ENCODE peak calls at places on chromosomes 3 and 15, in six cellular contexts. H is stomach, Q is IMR-90, Y is lower lobe of right lung, U is Peyer's patch, S is H1. X is an unnamed sample.

GRCh38 chr15:66165856-66166255 is 87.7 kb downstream of the MEGF11 start:
- DNase-seq in S (no peak), H (no peak), Q (no peak), Y (no peak), U (no peak), X (no peak)

GRCh38 chr15:60568301-60568742 is 89.4 kb upstream of the ICE2 start:
- DNase-seq in Y (no peak), H (no peak), S (no peak), Q (no peak), U (no peak), X (no peak)

GRCh38 chr3:187878776-187879524 is 133.7 kb upstream of the BCL6 start:
- DNase-seq in U (no peak), Y (no peak), H (no peak), Q (peak), S (no peak), X (no peak)

GRCh38 chr3:123094492-123094891 is 27.7 kb downstream of the PDIA5 start:
- DNase-seq in H (no peak), S (no peak), Q (no peak), Y (no peak), U (peak), X (no peak)

GRCh38 chr15:52071570-52071969 is 41.0 kb downstream of the BCL2L10 start:
- DNase-seq in U (peak), S (no peak), H (peak), Q (no peak), Y (no peak), X (no peak)

GRCh38 chr15:65067334-65067644 is 502 bp downstream of the RASL12 start:
- DNase-seq in Q (no peak), U (no peak), Y (no peak), S (no peak), H (no peak), X (no peak)

GRCh38 chr3:4828279-4829030 is 150.8 kb upstream of the BHLHE40 start:
- DNase-seq in U (no peak), Q (peak), S (no peak), Y (peak), H (no peak), X (no peak)

GRCh38 chr3:154458560-154458959 is 28.6 kb upstream of the GPR149 start:
- DNase-seq in Q (no peak), U (no peak), H (no peak), Y (no peak), S (no peak), X (no peak)

GRCh38 chr3:146517684-146518435 is 26.5 kb downstream of the PLSCR1 start:
- DNase-seq in S (no peak), U (no peak), Q (no peak), Y (no peak), H (no peak), X (no peak)

GRCh38 chr3:190785047-190785446 is 77.4 kb downstream of the GMNC start:
- DNase-seq in S (no peak), U (no peak), Y (no peak), Q (no peak), H (no peak), X (no peak)

GRCh38 chr3:36494461-36495109 is 114.3 kb downstream of the STAC start:
- DNase-seq in H (no peak), Q (peak), S (no peak), Y (peak), U (no peak), X (no peak)

GRCh38 chr3:192445768-192446644 is 281.3 kb downstream of the FGF12 start:
- DNase-seq in Q (no peak), H (no peak), U (no peak), S (no peak), Y (no peak), X (no peak)

GRCh38 chr3:43727930-43728329 is 37.2 kb downstream of the ABHD5 start:
- DNase-seq in H (no peak), S (no peak), Q (peak), Y (no peak), U (no peak), X (no peak)

GRCh38 chr3:126357299-126358037 is at the start of gene KLF15:
- DNase-seq in H (peak), U (peak), Y (peak), S (no peak), Q (peak), X (peak)

GRCh38 chr3:166582231-166582630 is 745.0 kb upstream of the BCHE start:
- DNase-seq in S (no peak), Q (no peak), U (no peak), H (no peak), Y (no peak), X (no peak)

GRCh38 chr15:45802140-45802539 is 167.3 kb downstream of the SQOR start:
- DNase-seq in S (no peak), Y (no peak), U (no peak), H (no peak), Q (no peak), X (no peak)

GRCh38 chr3:45830121-45830520 is 11.8 kb downstream of the LZTFL1 start:
- DNase-seq in Q (no peak), U (no peak), H (no peak), Y (no peak), S (no peak), X (no peak)

GRCh38 chr3:45838466-45838865 is 3.5 kb downstream of the LZTFL1 start:
- DNase-seq in U (no peak), Q (no peak), Y (no peak), S (no peak), H (no peak), X (no peak)

GRCh38 chr3:45826908-45827307 is 15.0 kb downstream of the LZTFL1 start:
- DNase-seq in Y (no peak), S (no peak), H (no peak), Q (no peak), U (no peak), X (no peak)

GRCh38 chr3:45832691-45833090 is 9.2 kb downstream of the LZTFL1 start:
- DNase-seq in Q (peak), S (no peak), U (no peak), H (no peak), Y (no peak), X (no peak)
- TF ChIP-seq CTCF in Q (peak), S (no peak), U (no peak), H (no peak), Y (no peak), X (no peak)

DNA sequence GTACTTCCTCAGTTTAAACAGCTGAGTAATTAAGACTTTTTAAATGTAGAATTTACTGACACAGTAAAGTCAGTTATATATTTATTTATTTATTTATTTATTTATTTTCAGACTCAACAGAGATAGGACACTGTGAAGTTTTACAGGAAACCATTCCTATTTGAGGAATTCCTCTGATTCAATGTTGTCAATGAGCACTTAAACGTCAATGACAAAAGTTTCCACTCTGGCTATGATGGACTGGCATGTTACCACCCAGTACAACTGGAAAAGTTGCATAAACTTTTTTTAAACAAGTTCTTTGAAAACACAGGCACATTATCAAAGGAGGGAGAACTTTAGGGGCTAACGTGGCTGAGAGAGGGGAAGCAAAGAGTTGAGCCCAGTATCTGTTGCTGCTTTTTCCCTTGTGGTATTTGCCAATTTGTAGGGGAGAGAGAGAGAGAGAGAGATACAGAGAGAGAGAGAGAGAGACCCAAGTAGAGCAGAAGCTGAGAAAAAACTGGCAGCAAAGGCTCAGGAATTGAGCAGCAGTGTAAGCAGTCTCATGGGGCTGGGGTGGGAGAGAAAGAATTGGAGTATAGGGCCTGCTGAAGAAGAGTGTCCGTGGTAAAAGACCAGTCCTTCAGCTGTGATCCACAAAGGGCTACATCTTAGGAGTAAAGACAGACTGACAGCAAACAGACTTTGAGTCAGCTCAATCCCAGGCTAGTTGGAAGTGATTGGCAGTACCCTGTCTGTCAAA is 18.3 kb upstream of the ACTC1 start:
- DNase-seq in Y (no peak), S (no peak), Q (peak), U (no peak), H (no peak), X (no peak)
- H3K27ac ChIP-seq in Y (no peak), S (no peak), Q (no peak), U (no peak), H (no peak), X (no peak)

DNA sequence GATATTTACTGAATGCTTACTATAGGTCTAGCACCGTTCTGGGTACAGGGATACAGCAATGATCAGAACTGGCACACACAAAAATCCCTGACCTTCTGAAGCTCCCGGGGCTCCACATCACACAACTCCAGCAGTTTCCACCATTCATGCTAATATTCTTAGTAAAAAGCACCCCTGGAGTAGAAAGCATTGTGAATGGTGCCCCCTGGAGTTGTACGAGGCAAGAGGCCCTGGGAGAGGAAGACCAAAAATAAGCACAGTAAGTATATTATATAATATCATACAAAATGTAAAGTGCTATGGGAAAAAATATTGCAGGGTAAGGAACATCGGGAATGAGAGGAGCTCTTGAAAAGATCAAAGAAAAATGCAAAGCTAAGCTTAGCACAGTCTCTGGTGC is 790 bp upstream of the SRGAP3 start:
- DNase-seq in Q (no peak), Y (no peak), H (no peak), U (no peak), S (no peak), X (no peak)
- TF ChIP-seq CTCF in Q (no peak), Y (no peak), H (no peak), U (no peak), S (no peak), X (no peak)

DNA sequence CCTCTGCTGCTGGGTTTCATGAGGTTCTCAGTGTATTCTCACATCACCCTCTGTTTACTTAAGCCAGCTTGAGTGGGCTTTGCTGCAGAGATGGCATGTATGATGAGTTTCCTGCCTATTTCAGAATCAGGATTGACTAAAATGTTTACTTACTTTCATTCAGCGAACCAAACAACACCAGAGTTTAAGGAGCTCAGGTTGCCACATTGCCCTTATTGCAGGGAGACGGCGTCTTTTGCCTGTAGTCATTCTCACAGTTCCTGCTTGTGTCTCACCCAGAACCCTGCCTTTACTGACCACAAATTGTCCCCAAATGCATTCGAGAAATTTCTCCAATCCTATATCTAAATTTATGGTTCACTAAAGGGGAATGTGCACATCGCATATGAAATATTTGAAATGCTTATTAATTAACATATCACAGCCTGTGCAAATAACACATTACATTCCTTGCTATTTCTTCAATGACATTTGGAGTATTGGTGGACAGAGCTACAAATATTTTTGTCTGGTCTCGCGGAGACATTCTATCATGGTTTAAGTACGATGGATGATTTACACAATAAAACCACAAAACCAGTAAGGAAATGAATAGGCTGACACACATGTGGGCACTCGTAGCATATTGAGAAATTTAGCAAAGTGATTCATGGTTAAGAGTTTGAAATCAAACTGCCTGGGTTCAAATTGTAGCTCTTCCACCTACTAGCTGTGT is 377.2 kb upstream of the CFAP20DC start:
- DNase-seq in Y (no peak), H (no peak), S (no peak), U (no peak), Q (peak), X (no peak)
- H3K27ac ChIP-seq in Y (no peak), H (no peak), S (no peak), U (no peak), Q (peak), X (no peak)

DNA sequence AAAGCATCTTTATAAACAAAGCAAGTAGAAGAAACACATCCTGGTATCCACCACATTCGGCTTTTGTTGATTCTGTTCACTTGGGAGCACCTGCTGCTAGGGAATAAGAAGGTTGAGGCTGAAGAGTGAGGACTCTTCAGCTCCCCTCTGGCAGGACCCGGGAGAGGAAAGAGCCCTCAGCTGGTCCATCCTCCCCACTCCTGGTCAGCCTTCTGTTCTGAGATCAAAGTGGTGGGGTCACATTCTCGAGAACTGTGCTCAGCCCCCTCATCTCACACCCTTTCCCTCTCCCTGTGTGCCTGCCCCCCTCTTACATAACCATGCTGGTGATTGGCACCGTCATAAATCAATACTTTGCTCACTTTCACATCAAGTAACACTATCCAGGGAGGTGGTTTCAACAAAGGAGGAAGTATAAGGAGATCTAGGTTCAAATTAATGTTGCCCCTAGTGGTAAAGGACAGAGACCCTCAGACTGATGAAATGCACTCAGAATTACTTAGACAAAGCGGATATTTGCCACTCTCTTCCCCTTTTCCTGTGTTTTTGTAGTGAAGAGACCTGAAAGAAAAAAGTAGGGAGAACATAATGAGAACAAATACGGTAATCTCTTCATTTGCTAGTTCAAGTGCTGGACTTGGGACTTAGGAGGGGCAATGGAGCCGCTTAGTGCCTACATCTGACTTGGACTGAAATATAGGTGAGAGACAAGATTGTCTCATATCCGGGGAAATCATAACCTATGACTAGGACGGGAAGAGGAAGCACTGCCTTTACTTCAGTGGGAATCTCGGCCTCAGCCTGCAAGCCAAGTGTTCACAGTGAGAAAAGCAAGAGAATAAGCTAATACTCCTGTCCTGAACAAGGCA is at the start of gene NR1I2:
- DNase-seq in S (no peak), U (peak), Q (no peak), Y (no peak), H (no peak), X (no peak)
- TF ChIP-seq CTCF in S (no peak), U (no peak), Q (no peak), Y (no peak), H (no peak), X (no peak)

GRCh38 chr3:67292356-67293225 is 294.5 kb downstream of the KBTBD8 start:
- DNase-seq in Q (no peak), U (no peak), H (peak), S (no peak), Y (peak), X (no peak)
- H3K27ac ChIP-seq in Q (no peak), U (no peak), H (no peak), S (no peak), Y (no peak), X (no peak)

GRCh38 chr3:150312018-150312657 is 96.0 kb upstream of the TSC22D2 start:
- DNase-seq in Y (no peak), U (no peak), Q (no peak), H (no peak), S (no peak), X (peak)
- TF ChIP-seq CTCF in Y (peak), U (no peak), Q (no peak), H (no peak), S (no peak), X (no peak)

GRCh38 chr15:100920516-100921135 is 1.5 kb downstream of the LRRK1 start:
- DNase-seq in Y (no peak), S (no peak), Q (no peak), U (no peak), H (no peak), X (no peak)

GRCh38 chr15:100923076-100923475 is 3.9 kb downstream of the LRRK1 start:
- DNase-seq in S (no peak), Q (no peak), U (no peak), H (no peak), Y (no peak), X (no peak)

GRCh38 chr15:100924436-100924835 is 5.3 kb downstream of the LRRK1 start:
- DNase-seq in Q (no peak), U (no peak), Y (no peak), S (no peak), H (no peak), X (no peak)

GRCh38 chr15:100923902-100924301 is 4.7 kb downstream of the LRRK1 start:
- DNase-seq in S (no peak), Q (no peak), U (no peak), Y (no peak), H (no peak), X (no peak)

GRCh38 chr15:100922192-100923040 is 3.3 kb downstream of the LRRK1 start:
- DNase-seq in H (no peak), U (no peak), Y (no peak), S (no peak), Q (no peak), X (no peak)
- H3K27ac ChIP-seq in H (no peak), U (peak), Y (no peak), S (no peak), Q (no peak), X (no peak)

DNA sequence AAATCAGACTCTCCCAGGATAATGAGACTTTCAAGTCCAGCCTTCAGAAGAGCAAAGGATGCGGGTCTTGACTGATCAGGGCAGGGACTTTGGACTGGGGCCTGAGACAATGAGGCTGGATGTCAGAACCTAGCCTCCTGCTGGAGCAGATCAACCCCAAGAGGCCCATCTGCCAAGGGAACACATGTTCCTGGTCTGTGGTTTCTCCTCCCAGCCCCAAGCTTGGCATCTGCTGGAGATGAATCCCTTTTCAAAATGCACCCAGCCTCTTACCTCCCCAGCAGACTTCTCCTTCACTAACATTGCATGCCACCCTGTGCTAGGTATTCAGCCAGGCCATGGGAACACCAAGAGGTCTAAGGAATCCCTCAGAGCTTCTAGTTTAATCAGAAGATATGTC is 43.7 kb upstream of the MFGE8 start:
- DNase-seq in S (no peak), Q (no peak), Y (no peak), H (no peak), U (no peak), X (no peak)
- TF ChIP-seq CTCF in S (no peak), Q (no peak), Y (no peak), H (no peak), U (no peak), X (no peak)

GRCh38 chr3:78994174-78995027 is 773.4 kb downstream of the ROBO1 start:
- DNase-seq in H (no peak), U (no peak), S (peak), Q (peak), Y (no peak), X (no peak)
- H3K27ac ChIP-seq in H (no peak), U (peak), S (peak), Q (no peak), Y (no peak), X (no peak)

X was measured in thyroid gland.